ENCODE peak calls at places on chromosomes 5 and 9, in four cellular contexts. Y, K, B and F are unnamed samples.
A peak's percentile ranks its signal among the peaks of the same experiment; 100 is the strongest.

GRCh38 chr5:111548992-111549649 is 36.8 kb upstream of the STARD4 start:
- DNase-seq in Y (peak; percentile 69), B (peak; percentile 60), K (no peak), F (no peak)

GRCh38 chr9:81377310-81377709 is 312.0 kb downstream of the TLE1 start:
- DNase-seq in K (no peak), Y (no peak), B (no peak), F (no peak)

GRCh38 chr9:9747787-9748186 is 865.0 kb downstream of the PTPRD start:
- DNase-seq in B (no peak), K (no peak), Y (peak; percentile 62), F (no peak)

GRCh38 chr5:1723476-1723875 is 76.2 kb downstream of the MRPL36 start:
- DNase-seq in Y (no peak), B (no peak), K (no peak), F (no peak)

GRCh38 chr9:37420271-37421215 is 2.0 kb upstream of the GRHPR start:
- DNase-seq in B (no peak), Y (no peak), K (no peak), F (no peak)

GRCh38 chr9:122837266-122837850 is 9.0 kb upstream of the PDCL start:
- DNase-seq in Y (no peak), B (no peak), K (no peak), F (no peak)

GRCh38 chr9:27529316-27530278 is at the start of gene MOB3B:
- DNase-seq in K (peak; percentile 73), Y (peak; percentile 59), B (peak; percentile 74), F (peak; percentile 91)

GRCh38 chr9:91174772-91175171 is 186.9 kb downstream of the AUH start:
- DNase-seq in K (peak; percentile 57), Y (no peak), B (no peak), F (no peak)

GRCh38 chr9:16553869-16554540 is 316.5 kb downstream of the BNC2 start:
- DNase-seq in B (no peak), Y (peak; percentile 93), K (no peak), F (no peak)

GRCh38 chr9:71168418-71168817 is 47.0 kb upstream of the TRPM3 start:
- DNase-seq in B (no peak), K (no peak), Y (no peak), F (no peak)

GRCh38 chr9:7828344-7828743 is 28.8 kb upstream of the DMAC1 start:
- DNase-seq in B (no peak), Y (no peak), K (no peak), F (no peak)

GRCh38 chr9:79477955-79478751 is 93.6 kb upstream of the TLE4 start:
- DNase-seq in B (peak; percentile 24), Y (peak; percentile 28), K (peak; percentile 25), F (peak; percentile 49)

GRCh38 chr5:15510816-15511215 is 10.8 kb downstream of the FBXL7 start:
- DNase-seq in B (peak; percentile 54), Y (peak; percentile 19), K (no peak), F (no peak)

GRCh38 chr9:126777733-126778132 is 27.1 kb upstream of the ZBTB43 start:
- DNase-seq in B (no peak), Y (no peak), K (no peak), F (peak; percentile 47)

DNA sequence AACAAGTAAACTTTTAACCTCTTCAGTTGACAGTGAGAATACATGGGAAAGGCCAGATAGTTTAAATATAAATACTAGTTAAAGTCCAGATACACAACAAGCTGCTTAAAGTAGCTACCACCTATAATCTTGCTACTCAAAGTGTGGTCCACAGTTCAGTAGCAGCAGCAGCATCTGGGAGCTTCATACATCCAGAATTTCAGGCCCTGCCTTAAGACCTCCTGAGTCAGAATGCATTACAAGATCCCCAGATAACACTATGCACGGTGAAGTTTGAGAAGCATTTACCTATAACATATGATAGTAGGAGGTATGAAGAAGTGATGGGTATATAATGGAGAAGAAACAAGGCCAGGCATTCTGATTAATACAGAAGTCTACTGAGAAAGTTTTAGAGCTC is 244.5 kb downstream of the EFNA5 start:
- DNase-seq in B (no peak), Y (peak; percentile 27), K (no peak), F (no peak)
- H3K4me1 ChIP-seq in B (peaks cover 32% of the 10 kb centered on the region), Y (peaks cover 8% of the 10 kb centered on the region), K (peaks cover 18% of the 10 kb centered on the region), F (no peaks in the 10 kb centered on the region)

GRCh38 chr5:147966326-147966725 is 60.0 kb upstream of the C5orf46 start:
- DNase-seq in Y (no peak), B (no peak), K (no peak), F (no peak)
- H4K20me1 ChIP-seq in Y (no peaks in the 10 kb centered on the region), B (no peaks in the 10 kb centered on the region), K (no peaks in the 10 kb centered on the region), F (no peaks in the 10 kb centered on the region)

GRCh38 chr5:32303755-32304120 is 9.0 kb downstream of the MTMR12 start:
- DNase-seq in Y (no peak), B (no peak), K (no peak), F (no peak)
- H3K4me1 ChIP-seq in Y (no peaks in the 10 kb centered on the region), B (no peaks in the 10 kb centered on the region), K (peaks cover 46% of the 10 kb centered on the region), F (no peaks in the 10 kb centered on the region)

DNA sequence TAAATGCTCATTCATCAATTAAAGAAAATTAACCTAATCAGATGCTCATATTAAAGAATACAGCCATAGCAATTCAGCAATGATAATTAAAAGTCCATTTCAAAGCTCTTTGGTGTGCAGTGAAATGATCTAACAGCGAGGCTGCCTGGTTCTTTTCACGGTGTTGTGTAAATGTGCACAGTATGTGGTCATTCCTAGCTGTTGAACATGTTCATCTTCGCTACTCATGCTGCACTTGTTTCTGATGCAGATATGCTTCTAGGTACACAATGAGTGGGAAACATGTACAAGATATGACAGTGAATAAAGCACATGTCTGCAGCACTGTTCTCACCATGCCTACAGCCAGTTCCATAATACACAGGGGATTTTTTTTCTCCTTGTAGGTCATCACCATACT is 163.5 kb downstream of the NR2F1-AS1 start:
- DNase-seq in K (no peak), B (no peak), Y (no peak), F (no peak)
- H4K20me1 ChIP-seq in K (no peaks in the 10 kb centered on the region), B (no peaks in the 10 kb centered on the region), Y (no peaks in the 10 kb centered on the region), F (no peaks in the 10 kb centered on the region)

GRCh38 chr5:172904312-172904642 is 54.9 kb upstream of the RPL26L1 start:
- DNase-seq in Y (no peak), K (no peak), B (no peak), F (no peak)
- H3K4me1 ChIP-seq in Y (peaks cover 45% of the 10 kb centered on the region), K (no peaks in the 10 kb centered on the region), B (peaks cover 45% of the 10 kb centered on the region), F (peaks cover 49% of the 10 kb centered on the region)

DNA sequence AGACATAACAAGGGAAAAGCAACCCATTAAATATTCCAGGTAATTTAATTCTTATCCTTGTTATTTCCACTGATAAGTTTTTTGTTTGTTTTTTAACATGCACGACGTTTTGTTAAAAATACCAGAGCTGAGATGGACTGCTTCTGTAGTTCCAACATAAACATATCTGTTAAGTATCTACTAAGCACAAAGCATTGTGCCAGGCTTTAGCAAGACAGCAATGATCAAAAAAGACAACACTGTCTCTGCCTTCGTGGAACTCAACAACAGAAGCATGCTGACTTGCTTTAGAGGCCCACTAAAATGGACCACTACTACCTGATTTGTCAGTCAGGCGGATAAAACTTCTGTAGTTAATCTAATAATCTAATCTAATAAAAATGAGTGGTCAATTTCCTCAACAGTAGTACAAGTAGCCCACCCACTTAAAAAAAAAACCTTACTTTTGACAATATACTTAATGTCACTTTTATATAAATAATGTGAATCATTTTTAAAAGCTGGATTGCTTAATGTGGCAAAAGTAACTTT is 3.1 kb downstream of the RAB14 start:
- DNase-seq in B (peak; percentile 26), Y (no peak), K (no peak), F (no peak)
- H4K20me1 ChIP-seq in B (peaks cover 60% of the 10 kb centered on the region), Y (peaks cover 8% of the 10 kb centered on the region), K (peaks cover 59% of the 10 kb centered on the region), F (peaks cover 74% of the 10 kb centered on the region)

GRCh38 chr5:157263586-157264090 is 2.3 kb upstream of the CYFIP2 start:
- DNase-seq in K (peak; percentile 34), Y (no peak), B (no peak), F (no peak)
- H3K4me1 ChIP-seq in K (peaks cover 41% of the 10 kb centered on the region), Y (no peaks in the 10 kb centered on the region), B (no peaks in the 10 kb centered on the region), F (peaks cover 8% of the 10 kb centered on the region)

GRCh38 chr5:165673499-165673898 is 2168.1 kb downstream of the MAT2B start:
- DNase-seq in K (no peak), B (no peak), Y (no peak), F (no peak)
- H4K20me1 ChIP-seq in K (no peaks in the 10 kb centered on the region), B (no peaks in the 10 kb centered on the region), Y (no peaks in the 10 kb centered on the region), F (no peaks in the 10 kb centered on the region)

GRCh38 chr9:133113928-133114351 is 7.1 kb downstream of the RALGDS start:
- DNase-seq in B (no peak), Y (no peak), K (no peak), F (peak; percentile 68)
- H3K4me1 ChIP-seq in B (peaks cover 21% of the 10 kb centered on the region), Y (peaks cover 9% of the 10 kb centered on the region), K (peaks cover 11% of the 10 kb centered on the region), F (peaks cover 30% of the 10 kb centered on the region)

GRCh38 chr5:135028791-135029467 is 5.1 kb downstream of the PITX1 start:
- DNase-seq in Y (no peak), B (no peak), K (no peak), F (no peak)
- H4K20me1 ChIP-seq in Y (no peaks in the 10 kb centered on the region), B (no peaks in the 10 kb centered on the region), K (peaks cover 16% of the 10 kb centered on the region), F (peaks cover 18% of the 10 kb centered on the region)